ENCODE peak calls at places on chromosomes 12 and 14, in ten cellular contexts. Z is uterus, Q is lower lobe of right lung, I is SK-N-SH, J is neuronal stem cell, S is heart right ventricle, G is MM.1S, D is left lung, C is IMR-90, X is AG04450. W is an unnamed sample. For H3K9me3, the result is how much of the 10 kb centered on the place peaks cover.

GRCh38 chr14:103690332-103690731 is 24.9 kb downstream of the XRCC3 start:
- DNase-seq in Z (no peak), Q (no peak), I (no peak), J (no peak), S (no peak), G (no peak), D (no peak), C (no peak), X (no peak), W (no peak)

GRCh38 chr12:126667340-126667739 is 1599.6 kb upstream of the TMEM132C start:
- DNase-seq in Z (no peak), Q (no peak), I (no peak), J (no peak), S (no peak), G (no peak), D (no peak), C (no peak), X (no peak), W (no peak)

GRCh38 chr12:8914716-8915526 is 612 bp downstream of the PHC1 start:
- DNase-seq in Z (peak), Q (peak), I (peak), J (peak), S (peak), G (peak), D (peak), C (peak), X (no peak), W (peak)

GRCh38 chr12:103827800-103828440 is 13.1 kb downstream of the NT5DC3 start:
- DNase-seq in Z (no peak), Q (no peak), I (no peak), J (no peak), S (no peak), G (no peak), D (no peak), C (no peak), X (no peak), W (peak)

GRCh38 chr14:55277972-55278740 is 6.9 kb downstream of the FBXO34 start:
- DNase-seq in Z (no peak), Q (no peak), I (no peak), J (no peak), S (no peak), G (peak), D (no peak), C (no peak), X (no peak), W (no peak)

GRCh38 chr12:65430571-65431306 is 152.3 kb downstream of the MSRB3 start:
- DNase-seq in Z (no peak), Q (no peak), I (no peak), J (no peak), S (no peak), G (no peak), D (no peak), C (peak), X (no peak), W (peak)

GRCh38 chr12:76927170-76927784 is 48.5 kb upstream of the CSRP2 start:
- DNase-seq in Z (no peak), Q (no peak), I (peak), J (peak), S (no peak), G (peak), D (no peak), C (peak), X (no peak), W (no peak)

GRCh38 chr14:105021656-105022275 is 883 bp upstream of the CDCA4 start:
- DNase-seq in Z (peak), Q (peak), I (peak), J (no peak), S (no peak), G (peak), D (peak), C (peak), X (no peak), W (no peak)

GRCh38 chr14:88950069-88950468 is 125.6 kb downstream of the TTC8 start:
- DNase-seq in Z (no peak), Q (no peak), I (no peak), J (no peak), S (no peak), G (no peak), D (no peak), C (no peak), X (no peak), W (no peak)

GRCh38 chr12:2677142-2677880 is 117.5 kb upstream of the FKBP4 start:
- DNase-seq in Z (peak), Q (no peak), I (no peak), J (no peak), S (no peak), G (no peak), D (no peak), C (no peak), X (no peak), W (peak)

GRCh38 chr12:130504836-130505175 is 167.1 kb downstream of the PIWIL1 start:
- DNase-seq in Z (no peak), Q (no peak), I (no peak), J (no peak), S (no peak), G (no peak), D (no peak), C (no peak), X (no peak), W (peak)

GRCh38 chr12:72271741-72272661 is at the start of gene TRHDE:
- DNase-seq in Z (peak), Q (peak), I (peak), J (peak), S (peak), G (no peak), D (peak), C (peak), X (no peak), W (peak)

GRCh38 chr14:34593740-34594375 is 36.1 kb downstream of the SNX6 start:
- DNase-seq in Z (no peak), Q (no peak), I (no peak), J (no peak), S (no peak), G (no peak), D (no peak), C (peak), X (no peak), W (no peak)

GRCh38 chr12:50415899-50416479 is 15.3 kb downstream of the LARP4 start:
- DNase-seq in Z (no peak), Q (no peak), I (no peak), J (no peak), S (no peak), G (no peak), D (no peak), C (no peak), X (no peak), W (no peak)

GRCh38 chr12:71392521-71393145 is 47.0 kb upstream of the LGR5 start:
- DNase-seq in Z (no peak), Q (no peak), I (peak), J (peak), S (peak), G (peak), D (no peak), C (peak), X (peak), W (no peak)

GRCh38 chr12:26691234-26691970 is 141.6 kb downstream of the ITPR2 start:
- DNase-seq in Z (peak), Q (no peak), I (no peak), J (peak), S (no peak), G (no peak), D (no peak), C (peak), X (peak), W (peak)

GRCh38 chr14:69693145-69693544 is 73.8 kb upstream of the SRSF5 start:
- DNase-seq in Z (no peak), Q (no peak), I (no peak), J (no peak), S (no peak), G (peak), D (no peak), C (no peak), X (no peak), W (no peak)

GRCh38 chr12:47797432-47797831 is 22.3 kb downstream of the HDAC7 start:
- DNase-seq in Z (no peak), Q (no peak), I (peak), J (no peak), S (no peak), G (no peak), D (no peak), C (no peak), X (no peak), W (no peak)

GRCh38 chr12:89907659-89908058 is 199.0 kb upstream of the ATP2B1 start:
- DNase-seq in Z (no peak), Q (no peak), I (no peak), J (no peak), S (no peak), G (no peak), D (no peak), C (no peak), X (no peak), W (no peak)

GRCh38 chr12:25054783-25055144 is 105.9 kb upstream of the BCAT1 start:
- DNase-seq in Z (no peak), Q (no peak), I (no peak), J (no peak), S (no peak), G (no peak), D (no peak), C (peak), X (no peak), W (no peak)

GRCh38 chr14:49860988-49861387 is 8.4 kb upstream of the NEMF start:
- DNase-seq in Z (no peak), Q (no peak), I (no peak), J (no peak), S (no peak), G (no peak), D (no peak), C (no peak), X (no peak), W (no peak)

GRCh38 chr12:80864046-80864735 is 73.5 kb downstream of the LIN7A start:
- DNase-seq in Z (no peak), Q (no peak), I (no peak), J (no peak), S (no peak), G (no peak), D (no peak), C (peak), X (no peak), W (no peak)

GRCh38 chr12:87923361-87923760 is 105.8 kb downstream of the C12orf50 start:
- DNase-seq in Z (no peak), Q (no peak), I (no peak), J (no peak), S (no peak), G (no peak), D (no peak), C (no peak), X (no peak), W (no peak)

GRCh38 chr12:106341086-106341879 is 16.3 kb upstream of the POLR3B start:
- DNase-seq in Z (no peak), Q (no peak), I (peak), J (no peak), S (peak), G (no peak), D (no peak), C (peak), X (no peak), W (no peak)

GRCh38 chr14:96086032-96086431 is 46.9 kb downstream of the C14orf132 start:
- DNase-seq in Z (no peak), Q (no peak), I (no peak), J (no peak), S (no peak), G (no peak), D (peak), C (peak), X (peak), W (peak)

GRCh38 chr12:57091633-57092528 is 3.0 kb downstream of the NAB2 start:
- DNase-seq in Z (no peak), Q (no peak), I (peak), J (no peak), S (no peak), G (no peak), D (no peak), C (no peak), X (no peak), W (no peak)

GRCh38 chr12:1047898-1048660 is 57.1 kb downstream of the ERC1 start:
- DNase-seq in Z (no peak), Q (no peak), I (peak), J (no peak), S (peak), G (no peak), D (no peak), C (no peak), X (no peak), W (no peak)

GRCh38 chr14:57364659-57365450 is 25.5 kb upstream of the NAA30 start:
- DNase-seq in Z (no peak), Q (no peak), I (no peak), J (no peak), S (no peak), G (no peak), D (no peak), C (no peak), X (no peak), W (no peak)

GRCh38 chr12:69765515-69765914 is 26.9 kb downstream of the RAB3IP start:
- DNase-seq in Z (no peak), Q (no peak), I (no peak), J (no peak), S (no peak), G (no peak), D (no peak), C (no peak), X (no peak), W (no peak)
- H3K9me3 ChIP-seq in Z (under half), Q (under half), I (under half), J (under half), S (half or more), G (under half), D (under half), C (under half), X (under half), W (under half)

GRCh38 chr12:55926738-55927587 is 731 bp downstream of the PYM1 start:
- DNase-seq in Z (peak), Q (peak), I (peak), J (peak), S (peak), G (peak), D (peak), C (peak), X (peak), W (peak)
- H3K4me3 ChIP-seq in Z (peak), Q (peak), I (peak), J (peak), S (peak), G (peak), D (peak), C (peak), X (peak), W (peak)

DNA sequence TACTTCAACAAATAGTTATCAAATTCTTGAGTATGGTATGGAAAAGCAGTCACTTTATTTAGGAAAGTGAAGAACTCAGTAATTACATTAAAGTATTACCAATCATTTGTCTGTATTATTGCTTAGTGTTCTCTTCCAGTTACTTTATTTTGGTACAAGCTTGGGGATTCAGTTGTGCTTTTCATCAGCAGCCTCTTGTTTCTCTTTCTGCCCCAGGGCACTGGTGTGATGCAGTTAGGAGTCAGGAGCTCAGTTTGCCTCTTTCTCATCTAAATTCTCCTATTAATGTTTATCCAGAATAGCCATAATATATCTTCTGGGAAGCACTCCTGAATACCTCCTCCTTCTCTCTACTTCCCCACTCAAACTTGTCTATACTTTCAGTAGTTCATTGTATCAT is 25.7 kb downstream of the PMCH start:
- DNase-seq in Z (no peak), Q (no peak), I (no peak), J (no peak), S (no peak), G (no peak), D (no peak), C (peak), X (no peak), W (no peak)
- H3K27ac ChIP-seq in Z (no peak), Q (no peak), I (no peak), J (no peak), S (no peak), G (no peak), D (no peak), C (peak), X (no peak), W (no peak)

DNA sequence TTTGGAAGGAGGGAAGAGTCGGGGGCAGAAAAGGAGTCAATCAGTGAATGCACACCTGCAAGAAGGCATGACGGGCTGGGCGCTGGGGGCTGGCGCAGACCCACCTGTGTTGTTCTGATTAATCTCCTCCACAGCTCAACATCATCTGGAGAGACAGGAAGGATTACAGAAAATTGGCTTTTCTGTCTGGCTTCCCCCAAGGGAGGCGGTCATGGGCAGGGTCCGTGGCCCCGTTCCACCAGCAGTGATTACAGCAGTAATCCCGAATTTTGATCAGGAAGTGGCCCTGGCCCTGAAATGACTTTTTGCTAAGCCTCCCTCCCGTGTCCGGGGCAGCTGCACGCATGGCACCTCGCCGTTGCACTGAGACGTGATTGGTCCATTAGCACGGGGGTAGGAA is 24.4 kb upstream of the GALNT9 start:
- DNase-seq in Z (no peak), Q (peak), I (no peak), J (no peak), S (no peak), G (no peak), D (no peak), C (no peak), X (no peak), W (no peak)
- H3K9me3 ChIP-seq in Z (under half), Q (under half), I (under half), J (under half), S (under half), G (under half), D (under half), C (under half), X (half or more), W (under half)

GRCh38 chr14:20681348-20682126 is 2.8 kb upstream of the RNASE4 start:
- DNase-seq in Z (peak), Q (peak), I (peak), J (peak), S (peak), G (peak), D (peak), C (peak), X (no peak), W (peak)

GRCh38 chr14:20682127-20682434 is 2.3 kb upstream of the RNASE4 start:
- DNase-seq in Z (no peak), Q (no peak), I (no peak), J (no peak), S (no peak), G (no peak), D (no peak), C (no peak), X (no peak), W (no peak)

GRCh38 chr14:20679907-20680306 is 4.5 kb upstream of the RNASE4 start:
- DNase-seq in Z (peak), Q (no peak), I (peak), J (no peak), S (no peak), G (peak), D (no peak), C (peak), X (no peak), W (no peak)

GRCh38 chr14:20680843-20681347 is 3.5 kb upstream of the RNASE4 start:
- DNase-seq in Z (no peak), Q (no peak), I (no peak), J (no peak), S (no peak), G (peak), D (no peak), C (no peak), X (no peak), W (no peak)

DNA sequence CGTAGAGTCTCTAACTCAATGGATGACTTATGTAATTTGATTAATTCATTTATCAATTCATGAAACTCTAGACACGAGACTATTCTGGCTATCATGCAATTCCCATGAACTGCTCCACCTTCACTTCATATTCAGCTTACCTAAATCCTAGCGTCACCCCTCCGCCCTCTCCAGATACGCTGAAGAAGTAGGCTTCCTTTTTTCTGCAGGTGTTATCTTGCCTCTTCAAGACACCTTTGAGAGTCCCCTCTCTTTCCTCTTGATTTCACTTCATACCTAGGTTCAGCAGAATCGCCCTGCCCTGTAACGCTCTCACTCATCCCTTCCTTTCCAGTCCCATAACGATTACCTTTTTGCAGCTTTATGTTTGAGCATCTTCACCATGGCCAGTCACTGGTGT is 4.0 kb upstream of the RNASE4 start:
- DNase-seq in Z (no peak), Q (no peak), I (no peak), J (no peak), S (no peak), G (peak), D (no peak), C (no peak), X (no peak), W (no peak)
- H3K4me3 ChIP-seq in Z (no peak), Q (no peak), I (peak), J (no peak), S (peak), G (peak), D (peak), C (no peak), X (peak), W (no peak)

DNA sequence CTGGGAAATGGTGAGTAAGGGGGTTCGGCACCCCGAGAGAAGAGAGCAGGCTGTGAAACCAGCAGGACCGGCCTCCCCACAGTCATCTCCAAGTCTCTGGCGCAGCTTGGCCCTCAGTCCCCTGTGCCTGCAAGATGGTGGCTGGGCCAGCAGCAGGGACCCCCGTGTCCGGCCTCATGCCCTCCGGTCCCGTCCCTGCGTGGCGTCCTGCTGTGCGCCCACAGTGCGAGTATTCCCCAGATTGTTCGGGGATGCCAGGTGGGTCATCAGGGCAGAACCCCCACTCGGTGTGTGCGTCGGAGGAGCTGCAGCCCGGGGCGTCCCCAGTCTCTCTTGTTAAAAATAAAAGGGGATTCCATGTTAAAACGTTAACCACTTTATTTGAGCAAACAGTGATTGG is 216.9 kb upstream of the ALG10B start:
- DNase-seq in Z (no peak), Q (no peak), I (no peak), J (no peak), S (no peak), G (no peak), D (no peak), C (no peak), X (no peak), W (no peak)
- H3K27ac ChIP-seq in Z (no peak), Q (no peak), I (no peak), J (no peak), S (no peak), G (no peak), D (no peak), C (no peak), X (no peak), W (no peak)

GRCh38 chr12:31965090-31965489 is 5.9 kb downstream of the RESF1 start:
- DNase-seq in Z (no peak), Q (no peak), I (no peak), J (no peak), S (no peak), G (no peak), D (no peak), C (no peak), X (no peak), W (no peak)
- H3K9me3 ChIP-seq in Z (under half), Q (under half), I (under half), J (under half), S (under half), G (under half), D (under half), C (under half), X (under half), W (under half)

DNA sequence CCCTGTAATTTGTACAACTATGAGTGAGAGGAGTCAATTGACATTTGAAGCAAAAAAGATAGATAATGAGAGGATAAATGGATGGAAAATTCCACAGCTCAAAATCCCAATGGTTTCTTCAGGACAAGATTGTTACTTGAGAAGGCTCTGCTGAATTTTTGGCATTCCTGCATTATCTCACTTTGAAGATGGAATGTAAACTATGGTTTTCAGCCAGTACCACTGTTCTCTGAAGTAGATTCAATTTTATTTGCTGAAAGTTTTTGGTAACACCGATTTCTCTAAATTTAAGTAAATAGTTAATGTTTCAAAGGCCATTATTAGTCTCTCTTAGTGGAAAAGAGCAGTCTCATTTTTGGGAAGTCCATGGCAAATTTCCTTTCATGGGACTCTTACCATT is 121.9 kb upstream of the SLC38A2 start:
- DNase-seq in Z (no peak), Q (no peak), I (no peak), J (peak), S (no peak), G (no peak), D (no peak), C (peak), X (peak), W (peak)
- H3K4me3 ChIP-seq in Z (no peak), Q (no peak), I (no peak), J (no peak), S (no peak), G (no peak), D (no peak), C (no peak), X (no peak), W (peak)

GRCh38 chr12:123268850-123269249 is 2.8 kb downstream of the CDK2AP1 start:
- DNase-seq in Z (no peak), Q (no peak), I (peak), J (no peak), S (no peak), G (no peak), D (no peak), C (no peak), X (no peak), W (no peak)
- H3K27ac ChIP-seq in Z (peak), Q (peak), I (peak), J (peak), S (peak), G (no peak), D (peak), C (peak), X (peak), W (no peak)

W was measured in SJSA1.